ENCODE peak calls at places on chromosome 9, in five cellular contexts. Q, X, R, J and A are unnamed samples.

GRCh38 chr9:126663661-126664072 is 49.9 kb downstream of the LMX1B start:
- DNase-seq in Q (no peak), J (no peak), R (no peak), X (no peak), A (no peak)

GRCh38 chr9:35996358-35996970 is 38.5 kb upstream of the OR2S2 start:
- DNase-seq in X (peak; percentile 54), Q (no peak), R (peak; percentile 15), J (peak; percentile 29), A (no peak)

GRCh38 chr9:79645110-79645509 is 73.3 kb downstream of the TLE4 start:
- DNase-seq in Q (no peak), R (no peak), J (no peak), X (no peak), A (no peak)

GRCh38 chr9:88749420-88749819 is 214.4 kb downstream of the NXNL2 start:
- DNase-seq in X (no peak), J (no peak), Q (no peak), R (peak; percentile 38), A (no peak)

GRCh38 chr9:87109851-87110250 is 162.5 kb upstream of the GAS1 start:
- DNase-seq in R (no peak), J (no peak), X (no peak), Q (no peak), A (no peak)

GRCh38 chr9:38216572-38216971 is 147.5 kb upstream of the SHB start:
- DNase-seq in R (no peak), X (no peak), Q (no peak), J (no peak), A (no peak)

GRCh38 chr9:122370869-122371467 is at the start of gene PTGS1:
- DNase-seq in J (no peak), Q (peak; percentile 21), R (peak; percentile 55), X (peak; percentile 77), A (peak; percentile 89)

GRCh38 chr9:107190031-107190935 is 92.8 kb upstream of the RAD23B start:
- DNase-seq in Q (no peak), R (no peak), X (no peak), J (no peak), A (no peak)

GRCh38 chr9:79408617-79409016 is 163.1 kb upstream of the TLE4 start:
- DNase-seq in R (no peak), X (no peak), Q (no peak), J (no peak), A (no peak)

GRCh38 chr9:98331536-98332259 is 76.2 kb upstream of the TBC1D2 start:
- DNase-seq in J (no peak), Q (no peak), R (no peak), X (no peak), A (no peak)

GRCh38 chr9:27861887-27862286 is 288.6 kb upstream of the C9orf72 start:
- DNase-seq in R (no peak), J (no peak), X (no peak), Q (no peak), A (no peak)

GRCh38 chr9:120876842-120877240 is at the start of gene PHF19:
- DNase-seq in J (no peak), X (peak; percentile 41), Q (no peak), R (no peak), A (no peak)

GRCh38 chr9:89603629-89604462 is 966 bp upstream of the GADD45G start:
- DNase-seq in Q (peak; percentile 69), J (peak; percentile 87), X (peak; percentile 98), R (peak; percentile 93), A (no peak)

GRCh38 chr9:100108572-100108971 is 9.5 kb downstream of the INVS start:
- DNase-seq in X (no peak), Q (no peak), J (no peak), R (no peak), A (no peak)

GRCh38 chr9:99720455-99721050 is 101.1 kb upstream of the NR4A3 start:
- DNase-seq in Q (no peak), X (no peak), J (no peak), R (no peak), A (no peak)

GRCh38 chr9:98303556-98304125 is 48.2 kb upstream of the TBC1D2 start:
- DNase-seq in J (no peak), Q (peak; percentile 10), R (no peak), X (no peak), A (no peak)

GRCh38 chr9:96491079-96491879 is 41.3 kb downstream of the HABP4 start:
- DNase-seq in J (peak; percentile 82), X (no peak), Q (no peak), R (no peak), A (no peak)

GRCh38 chr9:125258832-125259534 is 2.6 kb upstream of the GAPVD1 start:
- DNase-seq in R (no peak), X (no peak), Q (no peak), J (peak; percentile 29), A (no peak)

GRCh38 chr9:87570000-87570834 is 72.5 kb downstream of the DAPK1 start:
- DNase-seq in X (no peak), J (no peak), Q (no peak), R (peak; percentile 51), A (no peak)

DNA sequence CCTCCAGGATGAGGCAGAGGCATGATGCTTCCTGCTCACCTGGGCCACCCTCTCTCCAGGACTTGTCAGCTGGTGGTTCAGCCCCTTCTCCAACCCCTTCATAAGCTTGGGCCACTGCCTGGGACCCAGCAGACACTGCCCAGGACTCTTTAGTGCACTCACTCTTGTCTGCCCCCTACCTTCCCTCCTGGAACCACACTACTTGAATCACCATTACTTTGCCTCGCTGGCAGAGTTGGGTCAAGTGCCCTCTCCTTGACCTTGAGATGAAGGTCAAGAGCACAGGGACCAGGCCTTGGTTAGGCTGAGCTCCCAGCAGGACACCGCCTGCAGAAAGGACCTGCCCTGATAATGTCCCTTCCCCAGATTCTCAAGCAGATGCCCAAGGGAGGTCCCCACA is 8.5 kb upstream of the ENDOG start:
- DNase-seq in R (no peak), X (peak; percentile 30), Q (no peak), J (no peak), A (no peak)
- TF ChIP-seq CTCF in R (no peak), X (peak; percentile 42), Q (no peak), J (no peak), A (no peak)

GRCh38 chr9:78118742-78119473 is 87.3 kb upstream of the GNAQ start:
- DNase-seq in Q (no peak), J (no peak), R (no peak), X (no peak), A (no peak)

GRCh38 chr9:78114581-78114980 is 83.0 kb upstream of the GNAQ start:
- DNase-seq in R (no peak), J (no peak), Q (no peak), X (no peak), A (no peak)

GRCh38 chr9:78109075-78109474 is 77.5 kb upstream of the GNAQ start:
- DNase-seq in Q (no peak), J (no peak), R (no peak), X (no peak), A (no peak)

GRCh38 chr9:78112004-78112403 is 80.4 kb upstream of the GNAQ start:
- DNase-seq in X (no peak), J (no peak), Q (no peak), R (no peak), A (no peak)

GRCh38 chr9:78115073-78115472 is 83.5 kb upstream of the GNAQ start:
- DNase-seq in R (no peak), Q (no peak), X (peak; percentile 80), J (no peak), A (no peak)
- TF ChIP-seq CTCF in R (no peak), Q (peak; percentile 49), X (peak; percentile 69), J (peak; percentile 12), A (peak; percentile 26)

GRCh38 chr9:18059447-18059846 is 414.5 kb upstream of the ADAMTSL1 start:
- DNase-seq in R (no peak), X (no peak), J (no peak), Q (no peak), A (no peak)

GRCh38 chr9:18061856-18062255 is 412.1 kb upstream of the ADAMTSL1 start:
- DNase-seq in R (no peak), X (no peak), J (no peak), Q (no peak), A (no peak)

GRCh38 chr9:18059043-18059442 is 414.9 kb upstream of the ADAMTSL1 start:
- DNase-seq in X (no peak), R (no peak), Q (no peak), J (no peak), A (no peak)

GRCh38 chr9:18061332-18061731 is 412.6 kb upstream of the ADAMTSL1 start:
- DNase-seq in J (no peak), X (no peak), Q (no peak), R (no peak), A (no peak)

DNA sequence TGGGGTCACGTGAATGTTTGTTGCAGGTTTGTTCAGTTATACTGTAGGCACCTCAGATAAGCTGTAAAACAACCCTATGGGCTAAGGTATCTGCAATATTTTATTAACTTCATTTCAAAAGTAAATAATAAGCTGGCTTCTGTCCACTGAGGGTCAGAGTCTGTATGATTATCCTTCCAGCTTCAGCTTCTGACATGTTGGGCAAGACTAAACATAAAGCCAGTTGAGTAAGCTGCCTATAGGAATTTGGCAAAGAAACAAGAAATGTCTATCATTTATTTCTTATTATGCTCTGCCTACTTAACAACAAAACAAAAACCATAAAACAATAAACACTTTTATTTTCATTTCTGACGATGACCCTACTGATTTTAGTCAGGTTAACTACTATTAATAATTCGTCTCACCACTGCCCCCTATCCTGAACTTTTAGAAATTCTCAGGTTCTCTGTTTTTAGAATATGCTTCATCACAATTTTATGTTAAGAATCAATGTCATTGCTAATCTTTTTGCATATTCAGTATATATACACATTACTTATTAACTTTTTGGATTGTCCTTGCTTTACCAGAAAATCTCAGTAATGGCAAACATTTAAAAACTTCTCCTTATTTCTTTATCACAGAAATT is 413.5 kb upstream of the ADAMTSL1 start:
- DNase-seq in J (no peak), R (no peak), X (peak; percentile 51), Q (no peak), A (no peak)
- TF ChIP-seq CTCF in J (peak; percentile 19), R (peak; percentile 30), X (no peak), Q (peak; percentile 59), A (peak; percentile 32)

DNA sequence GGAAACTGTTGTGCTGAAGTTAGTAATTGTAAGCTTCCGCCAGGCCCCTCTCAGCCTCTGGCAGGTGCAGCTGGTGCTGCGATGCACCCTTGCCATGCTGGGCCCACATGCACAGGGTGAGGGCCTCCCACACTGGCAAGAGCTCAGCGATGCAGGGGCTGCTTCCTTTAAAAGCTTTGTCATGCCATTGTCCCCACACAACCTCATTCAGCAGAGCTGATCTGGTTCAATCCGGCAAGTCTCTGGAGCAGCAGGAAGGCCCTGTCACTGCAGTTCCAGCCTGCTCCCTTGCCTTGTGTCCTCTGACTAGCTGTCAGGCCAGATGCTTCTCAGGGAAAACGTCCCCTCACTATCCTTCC is 60.8 kb downstream of the IPPK start:
- DNase-seq in J (no peak), R (no peak), Q (no peak), X (peak; percentile 24), A (no peak)
- TF ChIP-seq CTCF in J (no peak), R (no peak), Q (no peak), X (no peak), A (no peak)

DNA sequence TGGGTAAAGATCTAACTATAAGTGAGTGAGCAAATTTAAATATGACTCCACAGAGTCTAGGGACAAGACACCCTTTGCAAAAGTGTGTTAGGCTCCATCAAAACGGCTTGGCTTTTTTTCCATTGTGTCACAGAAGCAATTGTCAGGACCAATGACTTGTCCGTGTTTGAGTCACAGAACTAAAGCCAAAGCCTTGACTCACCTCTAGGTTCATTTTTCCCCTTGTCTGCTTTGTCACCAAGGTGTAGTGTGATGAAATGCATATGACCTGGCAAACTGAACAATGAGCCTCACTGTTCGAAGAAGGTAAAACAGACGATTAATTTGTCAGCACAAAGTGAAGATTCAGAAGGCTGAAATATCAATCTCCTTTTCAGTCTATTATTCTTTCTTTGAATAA is 331.0 kb downstream of the GLIS3 start:
- DNase-seq in Q (no peak), J (no peak), R (no peak), X (no peak), A (no peak)
- TF ChIP-seq CTCF in Q (no peak), J (no peak), R (no peak), X (no peak), A (no peak)